ENCODE peak calls at places on chromosomes 1 and 21, in six cellular contexts. H is stimulated activated CD4-positive, alpha-beta T cell treated with anti-CD3 and anti-CD28 coated beads, TNF-alpha, amount 100 ng/mL, for 1 hour; U is Caki2; T is Peyer's patch; G is AG20443; B is A549. J is an unnamed sample.

GRCh38 chr1:152756872-152757271 is 953 bp upstream of the KPRP start:
- DNase-seq in H (no peak), U (no peak), T (no peak), G (no peak), B (no peak), J (no peak)

GRCh38 chr1:30732277-30732996 is 9.1 kb upstream of the MATN1 start:
- DNase-seq in H (no peak), U (no peak), T (no peak), G (peak; percentile 58), B (no peak), J (no peak)

GRCh38 chr1:161084205-161084988 is 5.0 kb downstream of the NECTIN4 start:
- DNase-seq in H (no peak), U (no peak), T (no peak), G (no peak), B (no peak), J (no peak)

GRCh38 chr1:27787895-27788294 is 14.9 kb downstream of the STX12 start:
- DNase-seq in H (no peak), U (no peak), T (no peak), G (peak; percentile 26), B (no peak), J (no peak)

GRCh38 chr1:165228111-165228655 is 128.3 kb downstream of the LMX1A start:
- DNase-seq in H (no peak), U (no peak), T (no peak), G (no peak), B (no peak), J (no peak)

GRCh38 chr1:53614231-53615021 is 124.5 kb downstream of the GLIS1 start:
- DNase-seq in H (no peak), U (no peak), T (no peak), G (no peak), B (no peak), J (no peak)

GRCh38 chr1:55071477-55071876 is 32.1 kb downstream of the PCSK9 start:
- DNase-seq in H (no peak), U (peak; percentile 44), T (no peak), G (peak; percentile 77), B (peak; percentile 47), J (no peak)

GRCh38 chr1:17569200-17570139 is 30.0 kb downstream of the ARHGEF10L start:
- DNase-seq in H (no peak), U (peak; percentile 77), T (no peak), G (peak; percentile 93), B (no peak), J (peak; percentile 87)

GRCh38 chr21:15976807-15977206 is 247.0 kb downstream of the USP25 start:
- DNase-seq in H (no peak), U (no peak), T (no peak), G (no peak), B (peak; percentile 1), J (no peak)

GRCh38 chr1:15937706-15938168 is 38.2 kb downstream of the ZBTB17 start:
- DNase-seq in H (no peak), U (no peak), T (no peak), G (peak; percentile 53), B (no peak), J (no peak)

GRCh38 chr1:208837242-208837641 is 593.1 kb upstream of the PLXNA2 start:
- DNase-seq in H (no peak), U (no peak), T (no peak), G (no peak), B (no peak), J (no peak)

GRCh38 chr1:55530749-55531478 is 315.8 kb upstream of the USP24 start:
- DNase-seq in H (no peak), U (no peak), T (no peak), G (no peak), B (no peak), J (no peak)

J was measured in upper lobe of left lung.